ENCODE peak calls at places on chromosomes 6 and 20, in seven cellular contexts. One of them, this sample, is unnamed.

GRCh38 chr6:10256113-10256690 is 158.7 kb downstream of the TFAP2A start:
- DNase-seq in fibroblast of mammary gland: no peak
- DNase-seq in ureter: no peak
- DNase-seq in stimulated activated CD8-positive, alpha-beta memory T cell treated with anti-CD3 and anti-CD28 coated beads, Interleukin-7, amount 100 ng/mL, for 4 hours: no peak
- DNase-seq in activated naive CD4-positive, alpha-beta T cell: no peak
- DNase-seq in HT1080: no peak
- DNase-seq in A549: no peak
- DNase-seq in this sample: no peak

GRCh38 chr6:26299286-26300042 is 65.5 kb upstream of the BTN3A2 start:
- DNase-seq in fibroblast of mammary gland: peak
- DNase-seq in ureter: no peak
- DNase-seq in stimulated activated CD8-positive, alpha-beta memory T cell treated with anti-CD3 and anti-CD28 coated beads, Interleukin-7, amount 100 ng/mL, for 4 hours: no peak
- DNase-seq in activated naive CD4-positive, alpha-beta T cell: no peak
- DNase-seq in HT1080: peak
- DNase-seq in A549: no peak
- DNase-seq in this sample: no peak

GRCh38 chr20:6576721-6577120 is 190.8 kb upstream of the BMP2 start:
- DNase-seq in fibroblast of mammary gland: peak
- DNase-seq in ureter: no peak
- DNase-seq in stimulated activated CD8-positive, alpha-beta memory T cell treated with anti-CD3 and anti-CD28 coated beads, Interleukin-7, amount 100 ng/mL, for 4 hours: no peak
- DNase-seq in activated naive CD4-positive, alpha-beta T cell: no peak
- DNase-seq in HT1080: no peak
- DNase-seq in A549: no peak
- DNase-seq in this sample: no peak

GRCh38 chr20:50713677-50714101 is 17.7 kb upstream of the PARD6B start:
- DNase-seq in fibroblast of mammary gland: peak
- DNase-seq in ureter: no peak
- DNase-seq in stimulated activated CD8-positive, alpha-beta memory T cell treated with anti-CD3 and anti-CD28 coated beads, Interleukin-7, amount 100 ng/mL, for 4 hours: no peak
- DNase-seq in activated naive CD4-positive, alpha-beta T cell: no peak
- DNase-seq in HT1080: peak
- DNase-seq in A549: peak
- DNase-seq in this sample: peak

GRCh38 chr20:62354031-62354808 is 12.9 kb downstream of the LAMA5 start:
- DNase-seq in fibroblast of mammary gland: no peak
- DNase-seq in ureter: no peak
- DNase-seq in stimulated activated CD8-positive, alpha-beta memory T cell treated with anti-CD3 and anti-CD28 coated beads, Interleukin-7, amount 100 ng/mL, for 4 hours: no peak
- DNase-seq in activated naive CD4-positive, alpha-beta T cell: no peak
- DNase-seq in HT1080: no peak
- DNase-seq in A549: peak
- DNase-seq in this sample: no peak

GRCh38 chr6:24931296-24931695 is 4.5 kb downstream of the RIPOR2 start:
- DNase-seq in fibroblast of mammary gland: peak
- DNase-seq in ureter: no peak
- DNase-seq in stimulated activated CD8-positive, alpha-beta memory T cell treated with anti-CD3 and anti-CD28 coated beads, Interleukin-7, amount 100 ng/mL, for 4 hours: no peak
- DNase-seq in activated naive CD4-positive, alpha-beta T cell: no peak
- DNase-seq in HT1080: no peak
- DNase-seq in A549: no peak
- DNase-seq in this sample: no peak

GRCh38 chr20:59258103-59258705 is 42.2 kb upstream of the EDN3 start:
- DNase-seq in fibroblast of mammary gland: no peak
- DNase-seq in ureter: no peak
- DNase-seq in stimulated activated CD8-positive, alpha-beta memory T cell treated with anti-CD3 and anti-CD28 coated beads, Interleukin-7, amount 100 ng/mL, for 4 hours: no peak
- DNase-seq in activated naive CD4-positive, alpha-beta T cell: no peak
- DNase-seq in HT1080: no peak
- DNase-seq in A549: no peak
- DNase-seq in this sample: no peak

GRCh38 chr20:16352321-16352720 is 220.9 kb downstream of the KIF16B start:
- DNase-seq in fibroblast of mammary gland: no peak
- DNase-seq in ureter: no peak
- DNase-seq in stimulated activated CD8-positive, alpha-beta memory T cell treated with anti-CD3 and anti-CD28 coated beads, Interleukin-7, amount 100 ng/mL, for 4 hours: no peak
- DNase-seq in activated naive CD4-positive, alpha-beta T cell: no peak
- DNase-seq in HT1080: no peak
- DNase-seq in A549: no peak
- DNase-seq in this sample: no peak

GRCh38 chr20:50569864-50570836 is 60.0 kb downstream of the PTPN1 start:
- DNase-seq in fibroblast of mammary gland: peak
- DNase-seq in ureter: no peak
- DNase-seq in stimulated activated CD8-positive, alpha-beta memory T cell treated with anti-CD3 and anti-CD28 coated beads, Interleukin-7, amount 100 ng/mL, for 4 hours: no peak
- DNase-seq in activated naive CD4-positive, alpha-beta T cell: no peak
- DNase-seq in HT1080: no peak
- DNase-seq in A549: peak
- DNase-seq in this sample: no peak